ENCODE peak calls at places on chromosome 3, in eight cellular contexts. One of them, this sample, is unnamed.

GRCh38 chr3:116425126-116425525 is 20.2 kb downstream of the LSAMP start:
- DNase-seq in NCI-H2171: no peak
- DNase-seq in naive B cell: no peak
- DNase-seq in HEK293T: no peak
- DNase-seq in WTC11: no peak
- DNase-seq in PC-9: no peak
- DNase-seq in T1000: no peak
- DNase-seq in H9: no peak
- DNase-seq in this sample: no peak

GRCh38 chr3:69531975-69532827 is 146.3 kb upstream of the FRMD4B start:
- DNase-seq in naive B cell: no peak
- DNase-seq in NCI-H2171: no peak
- DNase-seq in H9: no peak
- DNase-seq in WTC11: no peak
- DNase-seq in PC-9: no peak
- DNase-seq in T1000: no peak
- DNase-seq in HEK293T: no peak
- DNase-seq in this sample: no peak

GRCh38 chr3:18474202-18474601 is 49.1 kb upstream of the SATB1 start:
- DNase-seq in T1000: no peak
- DNase-seq in HEK293T: no peak
- DNase-seq in NCI-H2171: no peak
- DNase-seq in H9: no peak
- DNase-seq in PC-9: no peak
- DNase-seq in WTC11: no peak
- DNase-seq in naive B cell: no peak
- DNase-seq in this sample: no peak

GRCh38 chr3:134312873-134313838 is 61.1 kb downstream of the AMOTL2 start:
- DNase-seq in WTC11: peak
- DNase-seq in HEK293T: no peak
- DNase-seq in H9: peak
- DNase-seq in naive B cell: no peak
- DNase-seq in PC-9: peak
- DNase-seq in NCI-H2171: no peak
- DNase-seq in T1000: no peak
- DNase-seq in this sample: no peak

GRCh38 chr3:143783856-143784370 is 64.4 kb downstream of the SLC9A9 start:
- DNase-seq in H9: no peak
- DNase-seq in T1000: no peak
- DNase-seq in HEK293T: no peak
- DNase-seq in WTC11: no peak
- DNase-seq in PC-9: no peak
- DNase-seq in naive B cell: no peak
- DNase-seq in NCI-H2171: no peak
- DNase-seq in this sample: no peak

GRCh38 chr3:13416002-13416793 is 3.9 kb downstream of the NUP210 start:
- DNase-seq in PC-9: no peak
- DNase-seq in H9: peak
- DNase-seq in NCI-H2171: no peak
- DNase-seq in naive B cell: no peak
- DNase-seq in HEK293T: no peak
- DNase-seq in T1000: no peak
- DNase-seq in WTC11: peak
- DNase-seq in this sample: no peak

GRCh38 chr3:180048840-180049239 is 12.1 kb upstream of the PEX5L start:
- DNase-seq in H9: no peak
- DNase-seq in HEK293T: no peak
- DNase-seq in WTC11: no peak
- DNase-seq in T1000: no peak
- DNase-seq in NCI-H2171: no peak
- DNase-seq in PC-9: no peak
- DNase-seq in naive B cell: no peak
- DNase-seq in this sample: no peak

GRCh38 chr3:58535531-58536500 is 1.2 kb downstream of the ACOX2 start:
- DNase-seq in naive B cell: no peak
- DNase-seq in H9: no peak
- DNase-seq in WTC11: no peak
- DNase-seq in T1000: peak
- DNase-seq in PC-9: no peak
- DNase-seq in HEK293T: no peak
- DNase-seq in NCI-H2171: no peak
- DNase-seq in this sample: no peak

GRCh38 chr3:852033-852432 is 240.8 kb upstream of the CNTN6 start:
- DNase-seq in T1000: no peak
- DNase-seq in HEK293T: no peak
- DNase-seq in naive B cell: no peak
- DNase-seq in NCI-H2171: no peak
- DNase-seq in H9: no peak
- DNase-seq in PC-9: no peak
- DNase-seq in WTC11: no peak
- DNase-seq in this sample: no peak

GRCh38 chr3:52333869-52334557 is 17.9 kb downstream of the DNAH1 start:
- DNase-seq in T1000: no peak
- DNase-seq in PC-9: peak
- DNase-seq in HEK293T: no peak
- DNase-seq in H9: no peak
- DNase-seq in NCI-H2171: no peak
- DNase-seq in WTC11: no peak
- DNase-seq in naive B cell: no peak
- DNase-seq in this sample: no peak

GRCh38 chr3:193190387-193190786 is 50.6 kb upstream of the PLAAT1 start:
- DNase-seq in NCI-H2171: peak
- DNase-seq in T1000: no peak
- DNase-seq in naive B cell: no peak
- DNase-seq in HEK293T: peak
- DNase-seq in WTC11: peak
- DNase-seq in PC-9: no peak
- DNase-seq in H9: peak
- DNase-seq in this sample: peak

GRCh38 chr3:127053450-127053849 is 70.5 kb downstream of the PLXNA1 start:
- DNase-seq in T1000: no peak
- DNase-seq in PC-9: no peak
- DNase-seq in HEK293T: no peak
- DNase-seq in H9: no peak
- DNase-seq in naive B cell: no peak
- DNase-seq in NCI-H2171: no peak
- DNase-seq in WTC11: no peak
- DNase-seq in this sample: no peak

GRCh38 chr3:30167511-30168135 is 438.8 kb upstream of the TGFBR2 start:
- DNase-seq in NCI-H2171: no peak
- DNase-seq in H9: no peak
- DNase-seq in HEK293T: no peak
- DNase-seq in PC-9: no peak
- DNase-seq in WTC11: no peak
- DNase-seq in naive B cell: no peak
- DNase-seq in T1000: no peak
- DNase-seq in this sample: no peak

GRCh38 chr3:192802957-192803899 is 75.9 kb upstream of the FGF12 start:
- DNase-seq in NCI-H2171: peak
- DNase-seq in T1000: no peak
- DNase-seq in PC-9: peak
- DNase-seq in HEK293T: peak
- DNase-seq in naive B cell: no peak
- DNase-seq in WTC11: no peak
- DNase-seq in H9: no peak
- DNase-seq in this sample: no peak

GRCh38 chr3:52593103-52593502 is 56.7 kb downstream of the UQCC5 start:
- DNase-seq in naive B cell: no peak
- DNase-seq in NCI-H2171: no peak
- DNase-seq in HEK293T: no peak
- DNase-seq in PC-9: no peak
- DNase-seq in WTC11: no peak
- DNase-seq in H9: no peak
- DNase-seq in T1000: no peak
- DNase-seq in this sample: no peak

GRCh38 chr3:141392018-141392370 is 23.7 kb downstream of the ZBTB38 start:
- DNase-seq in T1000: no peak
- DNase-seq in WTC11: no peak
- DNase-seq in NCI-H2171: no peak
- DNase-seq in naive B cell: no peak
- DNase-seq in PC-9: no peak
- DNase-seq in HEK293T: no peak
- DNase-seq in H9: no peak
- DNase-seq in this sample: no peak

GRCh38 chr3:160008979-160009378 is 20.3 kb downstream of the IL12A start:
- DNase-seq in naive B cell: no peak
- DNase-seq in HEK293T: no peak
- DNase-seq in PC-9: peak
- DNase-seq in WTC11: no peak
- DNase-seq in H9: no peak
- DNase-seq in T1000: no peak
- DNase-seq in NCI-H2171: no peak
- DNase-seq in this sample: no peak

GRCh38 chr3:197352382-197352781 is 54.0 kb upstream of the DLG1 start:
- DNase-seq in HEK293T: no peak
- DNase-seq in PC-9: no peak
- DNase-seq in H9: no peak
- DNase-seq in T1000: no peak
- DNase-seq in naive B cell: no peak
- DNase-seq in NCI-H2171: no peak
- DNase-seq in WTC11: no peak
- DNase-seq in this sample: no peak

GRCh38 chr3:143291826-143292447 is 172.4 kb downstream of the CHST2 start:
- DNase-seq in PC-9: no peak
- DNase-seq in HEK293T: no peak
- DNase-seq in H9: no peak
- DNase-seq in WTC11: no peak
- DNase-seq in naive B cell: no peak
- DNase-seq in NCI-H2171: no peak
- DNase-seq in T1000: no peak
- DNase-seq in this sample: no peak

GRCh38 chr3:59809750-59810444 is 760.1 kb upstream of the CFAP20DC start:
- DNase-seq in WTC11: no peak
- DNase-seq in H9: no peak
- DNase-seq in PC-9: no peak
- DNase-seq in NCI-H2171: no peak
- DNase-seq in naive B cell: no peak
- DNase-seq in T1000: no peak
- DNase-seq in HEK293T: peak
- DNase-seq in this sample: no peak

GRCh38 chr3:109050591-109051167 is 67.3 kb downstream of the MORC1 start:
- DNase-seq in PC-9: no peak
- DNase-seq in HEK293T: peak
- DNase-seq in NCI-H2171: peak
- DNase-seq in naive B cell: peak
- DNase-seq in WTC11: no peak
- DNase-seq in H9: no peak
- DNase-seq in T1000: no peak
- DNase-seq in this sample: no peak

GRCh38 chr3:142981901-142982773 is 18.7 kb upstream of the PAQR9 start:
- DNase-seq in WTC11: no peak
- DNase-seq in H9: no peak
- DNase-seq in naive B cell: no peak
- DNase-seq in PC-9: no peak
- DNase-seq in T1000: no peak
- DNase-seq in NCI-H2171: no peak
- DNase-seq in HEK293T: no peak
- DNase-seq in this sample: no peak

GRCh38 chr3:17111556-17111955 is 226.8 kb downstream of the PLCL2 start:
- DNase-seq in H9: no peak
- DNase-seq in HEK293T: no peak
- DNase-seq in naive B cell: no peak
- DNase-seq in WTC11: no peak
- DNase-seq in NCI-H2171: no peak
- DNase-seq in PC-9: no peak
- DNase-seq in T1000: peak
- DNase-seq in this sample: no peak

GRCh38 chr3:68055238-68055637 is 400.8 kb upstream of the SUCLG2 start:
- DNase-seq in naive B cell: no peak
- DNase-seq in T1000: no peak
- DNase-seq in HEK293T: no peak
- DNase-seq in NCI-H2171: no peak
- DNase-seq in H9: no peak
- DNase-seq in WTC11: no peak
- DNase-seq in PC-9: no peak
- DNase-seq in this sample: no peak

GRCh38 chr3:24715171-24715792 is 220.6 kb upstream of the THRB start:
- DNase-seq in NCI-H2171: no peak
- DNase-seq in naive B cell: no peak
- DNase-seq in T1000: no peak
- DNase-seq in PC-9: no peak
- DNase-seq in H9: no peak
- DNase-seq in WTC11: no peak
- DNase-seq in HEK293T: no peak
- DNase-seq in this sample: no peak

GRCh38 chr3:180332608-180333007 is 269.4 kb upstream of the TTC14 start:
- DNase-seq in H9: no peak
- DNase-seq in NCI-H2171: no peak
- DNase-seq in WTC11: no peak
- DNase-seq in T1000: no peak
- DNase-seq in HEK293T: no peak
- DNase-seq in PC-9: no peak
- DNase-seq in naive B cell: no peak
- DNase-seq in this sample: no peak

GRCh38 chr3:66418432-66419052 is 82.3 kb downstream of the LRIG1 start:
- DNase-seq in PC-9: no peak
- DNase-seq in WTC11: no peak
- DNase-seq in T1000: no peak
- DNase-seq in H9: no peak
- DNase-seq in NCI-H2171: no peak
- DNase-seq in HEK293T: no peak
- DNase-seq in naive B cell: no peak
- DNase-seq in this sample: no peak

GRCh38 chr3:132486086-132486485 is 68.8 kb downstream of the DNAJC13 start:
- DNase-seq in naive B cell: no peak
- DNase-seq in WTC11: no peak
- DNase-seq in T1000: no peak
- DNase-seq in NCI-H2171: no peak
- DNase-seq in PC-9: no peak
- DNase-seq in H9: no peak
- DNase-seq in HEK293T: no peak
- DNase-seq in this sample: no peak

GRCh38 chr3:13710251-13710650 is 161.3 kb downstream of the FBLN2 start:
- DNase-seq in HEK293T: no peak
- DNase-seq in naive B cell: no peak
- DNase-seq in H9: peak
- DNase-seq in PC-9: no peak
- DNase-seq in T1000: no peak
- DNase-seq in WTC11: no peak
- DNase-seq in NCI-H2171: no peak
- DNase-seq in this sample: no peak

GRCh38 chr3:170507063-170507462 is 78.8 kb downstream of the SLC7A14 start:
- DNase-seq in WTC11: no peak
- DNase-seq in H9: no peak
- DNase-seq in naive B cell: no peak
- DNase-seq in PC-9: no peak
- DNase-seq in T1000: no peak
- DNase-seq in HEK293T: no peak
- DNase-seq in NCI-H2171: no peak
- DNase-seq in this sample: no peak

GRCh38 chr3:53859178-53859577 is 12.8 kb downstream of the IL17RB start:
- DNase-seq in HEK293T: no peak
- DNase-seq in PC-9: no peak
- DNase-seq in T1000: no peak
- DNase-seq in WTC11: no peak
- DNase-seq in H9: no peak
- DNase-seq in NCI-H2171: no peak
- DNase-seq in naive B cell: no peak
- DNase-seq in this sample: no peak

GRCh38 chr3:115098354-115099073 is 48.6 kb downstream of the ZBTB20 start:
- DNase-seq in HEK293T: no peak
- DNase-seq in PC-9: no peak
- DNase-seq in NCI-H2171: no peak
- DNase-seq in H9: no peak
- DNase-seq in WTC11: no peak
- DNase-seq in T1000: no peak
- DNase-seq in naive B cell: no peak
- DNase-seq in this sample: no peak

GRCh38 chr3:45367451-45367850 is 20.9 kb upstream of the LARS2 start:
- DNase-seq in WTC11: no peak
- DNase-seq in naive B cell: no peak
- DNase-seq in PC-9: no peak
- DNase-seq in T1000: peak
- DNase-seq in H9: no peak
- DNase-seq in NCI-H2171: no peak
- DNase-seq in HEK293T: no peak
- DNase-seq in this sample: no peak

GRCh38 chr3:185283374-185283935 is 29.6 kb upstream of the EHHADH start:
- DNase-seq in H9: no peak
- DNase-seq in WTC11: no peak
- DNase-seq in NCI-H2171: no peak
- DNase-seq in naive B cell: no peak
- DNase-seq in T1000: no peak
- DNase-seq in HEK293T: no peak
- DNase-seq in PC-9: peak
- DNase-seq in this sample: no peak